ENCODE peak calls at places on chromosomes 13 and 19, in five cellular contexts. L is transverse colon, E is ovary, U is mammary epithelial cell, J is colonic mucosa. Z is an unnamed sample. For H3K27me3, the result is how much of the 10 kb centered on the place peaks cover.

GRCh38 chr19:10419200-10419645 is 1.1 kb upstream of the PDE4A start:
- DNase-seq in J (no peak), U (no peak), L (no peak), E (no peak), Z (peak)

GRCh38 chr13:30323524-30323923 is 16.2 kb upstream of the KATNAL1 start:
- DNase-seq in E (no peak), L (no peak), J (no peak), U (no peak), Z (peak)

GRCh38 chr13:89514534-89515312 is 1832.8 kb upstream of the MIR17HG start:
- DNase-seq in U (peak), L (no peak), E (no peak), J (no peak), Z (peak)

GRCh38 chr13:66803759-66804456 is 426.2 kb downstream of the PCDH9 start:
- DNase-seq in L (no peak), U (no peak), J (no peak), E (no peak), Z (peak)

GRCh38 chr19:46515879-46516350 is 20.2 kb upstream of the PNMA8B start:
- DNase-seq in J (no peak), L (no peak), E (no peak), U (peak), Z (peak)

GRCh38 chr13:80972857-80973478 is 632.0 kb upstream of the SPRY2 start:
- DNase-seq in U (no peak), L (no peak), E (no peak), J (no peak), Z (no peak)

GRCh38 chr13:19089315-19089714 is 92.3 kb downstream of the TUBA3C start:
- DNase-seq in J (no peak), L (no peak), U (no peak), E (no peak), Z (peak)

GRCh38 chr19:19146000-19146608 is 7.8 kb upstream of the TMEM161A start:
- DNase-seq in E (peak), J (peak), U (peak), L (peak), Z (peak)

GRCh38 chr13:79557666-79558065 is 76.7 kb downstream of the NDFIP2 start:
- DNase-seq in J (no peak), L (no peak), U (no peak), E (no peak), Z (no peak)

GRCh38 chr13:43787998-43788397 is 1.2 kb upstream of the ENOX1 start:
- DNase-seq in J (no peak), L (no peak), E (no peak), U (no peak), Z (no peak)

GRCh38 chr13:71864981-71865857 is 1.8 kb downstream of the DACH1 start:
- DNase-seq in L (peak), J (peak), E (peak), U (peak), Z (no peak)

GRCh38 chr19:55156202-55157063 is 1.1 kb downstream of the TNNI3 start:
- DNase-seq in J (peak), E (no peak), L (peak), U (peak), Z (peak)

GRCh38 chr19:50190439-50190891 is 13.0 kb upstream of the MYH14 start:
- DNase-seq in U (no peak), E (no peak), J (peak), L (peak), Z (no peak)

GRCh38 chr19:52274191-52274590 is 4.8 kb downstream of the ZNF766 start:
- DNase-seq in J (no peak), U (no peak), E (no peak), L (no peak), Z (no peak)

GRCh38 chr13:44132710-44133109 is 240.9 kb upstream of the SERP2 start:
- DNase-seq in E (no peak), J (no peak), L (peak), U (peak), Z (peak)

GRCh38 chr19:18107235-18108083 is 9.9 kb downstream of the MAST3 start:
- DNase-seq in J (no peak), L (no peak), U (no peak), E (no peak), Z (no peak)

GRCh38 chr13:40383922-40384321 is 282.5 kb downstream of the FOXO1 start:
- DNase-seq in U (no peak), L (no peak), E (no peak), J (no peak), Z (no peak)

GRCh38 chr13:20045946-20046548 is 87.5 kb downstream of the ZMYM2 start:
- DNase-seq in L (no peak), U (no peak), E (no peak), J (no peak), Z (no peak)

GRCh38 chr19:40716031-40716654 is 543 bp downstream of the COQ8B start:
- DNase-seq in J (no peak), E (no peak), L (no peak), U (peak), Z (peak)

GRCh38 chr19:45607071-45608029 is 5.3 kb upstream of the GPR4 start:
- DNase-seq in L (peak), U (peak), J (peak), E (peak), Z (peak)

GRCh38 chr13:36966404-36966803 is 32.7 kb downstream of the ALG5 start:
- DNase-seq in L (no peak), E (no peak), J (no peak), U (no peak), Z (no peak)

GRCh38 chr13:24032252-24032651 is 128.3 kb upstream of the SPATA13 start:
- DNase-seq in E (no peak), L (no peak), J (no peak), U (no peak), Z (no peak)

GRCh38 chr13:79910869-79911540 is 429.9 kb downstream of the SPRY2 start:
- DNase-seq in E (no peak), L (no peak), U (no peak), J (no peak), Z (no peak)

GRCh38 chr19:14174883-14175282 is 31.1 kb downstream of the ADGRL1 start:
- DNase-seq in U (no peak), L (no peak), J (no peak), E (no peak), Z (no peak)

GRCh38 chr19:58559275-58560006 is 1.0 kb upstream of the UBE2M start:
- DNase-seq in U (peak), L (peak), J (peak), E (peak), Z (peak)

GRCh38 chr13:33158271-33158670 is 127.3 kb downstream of the STARD13 start:
- DNase-seq in E (no peak), L (no peak), J (no peak), U (no peak), Z (no peak)

GRCh38 chr19:48501961-48502719 is 9.5 kb downstream of the LMTK3 start:
- DNase-seq in J (peak), U (peak), L (peak), E (peak), Z (peak)

GRCh38 chr13:83153833-83154232 is 728.4 kb downstream of the SLITRK1 start:
- DNase-seq in J (no peak), U (no peak), E (no peak), L (no peak), Z (no peak)

GRCh38 chr19:48777139-48777538 is 21.8 kb downstream of the FGF21 start:
- DNase-seq in L (no peak), J (no peak), E (no peak), U (no peak), Z (no peak)

GRCh38 chr19:9070066-9070465 is 16.8 kb upstream of the OR1M1 start:
- DNase-seq in E (no peak), J (no peak), U (no peak), L (no peak), Z (no peak)

GRCh38 chr19:48296963-48297734 is 27.3 kb downstream of the ZNF114 start:
- DNase-seq in U (no peak), L (no peak), J (no peak), E (no peak), Z (no peak)

GRCh38 chr19:6610934-6611370 is 20.0 kb upstream of the CD70 start:
- DNase-seq in L (no peak), E (no peak), U (peak), J (no peak), Z (no peak)

GRCh38 chr19:34733266-34733825 is 697 bp upstream of the ZNF181 start:
- DNase-seq in U (no peak), J (no peak), L (no peak), E (no peak), Z (no peak)

GRCh38 chr19:33664744-33665143 is 43.0 kb downstream of the CHST8 start:
- DNase-seq in L (no peak), U (no peak), J (no peak), E (no peak), Z (no peak)

GRCh38 chr13:99190147-99190985 is 10.3 kb upstream of the UBAC2 start:
- DNase-seq in J (peak), E (no peak), L (no peak), U (no peak), Z (no peak)

GRCh38 chr19:37007587-37008220 is 70.5 kb upstream of the ZNF420 start:
- DNase-seq in E (peak), U (peak), J (peak), L (peak), Z (no peak)

GRCh38 chr19:49514151-49514550 is 1.7 kb downstream of the FCGRT start:
- DNase-seq in U (no peak), L (no peak), J (no peak), E (peak), Z (no peak)

GRCh38 chr19:30742539-30742938 is 370.4 kb downstream of the ZNF536 start:
- DNase-seq in J (no peak), L (no peak), E (no peak), U (no peak), Z (no peak)
- H3K27me3 ChIP-seq in J (under half), L (under half), E (under half), U (under half), Z (under half)

DNA sequence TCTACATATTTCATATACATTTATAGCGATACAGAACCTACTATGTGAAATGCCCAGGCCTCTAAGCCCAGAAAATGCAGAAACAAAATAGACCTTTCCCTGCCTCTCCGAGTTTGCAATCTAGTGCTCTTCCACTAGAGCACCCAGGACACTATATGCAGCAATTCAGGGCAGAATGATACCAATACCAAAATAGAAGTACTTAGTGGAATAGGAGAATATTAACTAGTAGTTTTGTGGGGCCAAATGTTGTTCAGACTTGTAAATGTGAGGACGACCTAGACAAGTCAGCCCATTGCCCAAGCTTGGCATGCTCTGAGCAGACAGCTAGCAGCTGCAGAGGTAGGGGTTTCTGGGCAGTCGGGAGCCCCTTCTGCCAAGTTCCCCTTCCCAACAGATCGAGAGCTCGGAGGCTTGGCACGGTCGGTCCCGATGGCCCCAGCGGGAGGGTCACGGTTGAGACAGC is 35.8 kb upstream of the FLT1 start:
- DNase-seq in L (no peak), U (no peak), J (no peak), E (no peak), Z (no peak)
- H3K4me3 ChIP-seq in L (peak), U (no peak), J (peak), E (no peak), Z (peak)

GRCh38 chr19:5608271-5608666 is 14.3 kb downstream of the SAFB2 start:
- DNase-seq in L (no peak), J (no peak), E (no peak), U (no peak), Z (no peak)
- H3K27me3 ChIP-seq in L (under half), J (under half), E (under half), U (under half), Z (under half)

DNA sequence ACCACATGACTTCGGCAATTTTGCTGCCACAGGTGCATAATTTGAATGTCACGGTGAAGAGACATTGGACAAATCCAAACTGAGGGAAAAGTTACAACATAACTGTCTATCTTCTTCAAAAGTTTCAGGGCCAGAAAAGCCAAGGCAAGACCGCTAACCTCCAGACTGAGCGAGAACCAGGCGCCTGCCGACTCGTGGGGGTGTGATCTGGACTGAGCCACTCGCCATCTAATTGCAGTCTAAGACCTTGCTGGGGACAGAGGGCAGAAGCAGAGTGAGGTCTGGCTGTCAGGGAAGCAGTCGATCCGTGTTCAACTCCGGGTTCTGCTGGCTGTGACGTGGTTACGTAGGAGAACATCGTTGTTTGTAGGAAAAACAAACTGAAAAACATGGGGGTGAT is 88.6 kb downstream of the SPACA7 start:
- DNase-seq in E (no peak), L (no peak), J (no peak), U (no peak), Z (no peak)
- H3K4me3 ChIP-seq in E (no peak), L (no peak), J (no peak), U (no peak), Z (no peak)

GRCh38 chr19:858284-858683 is 1.2 kb upstream of the CFD start:
- DNase-seq in L (no peak), U (no peak), J (no peak), E (no peak), Z (no peak)
- H3K27me3 ChIP-seq in L (under half), U (under half), J (under half), E (under half), Z (under half)

Z was measured in MG63.